ENCODE peak calls at places on chromosomes 5 and 9, in ten cellular contexts. W is fibroblast of pulmonary artery, X is glutamatergic neuron, I is neural progenitor cell, J is fibroblast of lung, O is progenitor cell of endocrine pancreas, H is brain microvascular endothelial cell, G is AG04449, Q is breast epithelium, M is uterus. A is an unnamed sample.

GRCh38 chr5:169286572-169287325 is 14.2 kb downstream of the SLIT3 start:
- DNase-seq in I (no peak), O (no peak), J (no peak), M (peak; percentile 67), G (no peak), X (no peak), Q (no peak), W (peak; percentile 82), H (no peak), A (peak; percentile 80)

GRCh38 chr5:180172447-180173197 is 36.4 kb downstream of the RASGEF1C start:
- DNase-seq in J (no peak), W (peak; percentile 34), M (no peak), Q (peak; percentile 12), X (no peak), H (no peak), I (no peak), O (no peak), G (no peak), A (no peak)

GRCh38 chr9:109248133-109248581 is 72.7 kb downstream of the EPB41L4B start:
- DNase-seq in M (no peak), I (no peak), W (peak; percentile 15), H (peak; percentile 12), G (no peak), X (no peak), Q (no peak), O (no peak), J (peak; percentile 25), A (no peak)

GRCh38 chr5:95779611-95780010 is 42.9 kb downstream of the GLRX start:
- DNase-seq in X (no peak), G (no peak), W (peak; percentile 64), M (no peak), H (peak; percentile 36), I (no peak), O (no peak), J (peak; percentile 61), Q (no peak), A (no peak)

GRCh38 chr5:89613222-89613956 is 730.4 kb upstream of the MEF2C start:
- DNase-seq in J (peak; percentile 30), I (no peak), Q (no peak), O (no peak), W (no peak), H (peak; percentile 9), M (no peak), X (no peak), G (no peak), A (no peak)

GRCh38 chr5:7824995-7825394 is 25.9 kb downstream of the CFAP90 start:
- DNase-seq in X (no peak), M (no peak), J (no peak), Q (no peak), I (no peak), W (no peak), G (no peak), O (no peak), H (no peak), A (no peak)

GRCh38 chr9:94805585-94805984 is 79.1 kb downstream of the AOPEP start:
- DNase-seq in I (no peak), O (no peak), W (peak; percentile 95), Q (no peak), X (no peak), J (peak; percentile 98), G (peak; percentile 91), M (no peak), H (peak; percentile 68), A (no peak)

GRCh38 chr9:95083086-95083768 is 234.3 kb downstream of the FANCC start:
- DNase-seq in H (no peak), W (no peak), I (no peak), O (no peak), J (no peak), X (no peak), G (no peak), Q (no peak), M (no peak), A (no peak)

GRCh38 chr9:137350696-137351584 is 48.9 kb upstream of the NRARP start:
- DNase-seq in Q (no peak), X (no peak), G (no peak), M (no peak), H (no peak), I (no peak), W (no peak), O (no peak), J (no peak), A (no peak)

GRCh38 chr9:2933165-2934095 is 89.5 kb upstream of the PUM3 start:
- DNase-seq in O (no peak), G (no peak), M (no peak), Q (no peak), J (no peak), W (no peak), X (no peak), H (no peak), I (no peak), A (no peak)

GRCh38 chr5:179393078-179393477 is 47.8 kb upstream of the ADAMTS2 start:
- DNase-seq in O (no peak), G (no peak), W (peak; percentile 78), J (peak; percentile 33), Q (no peak), X (no peak), H (peak; percentile 96), M (no peak), I (no peak), A (peak; percentile 57)

GRCh38 chr5:50962934-50963646 is 296.7 kb downstream of the PARP8 start:
- DNase-seq in W (peak; percentile 55), I (peak; percentile 86), H (peak; percentile 47), J (peak; percentile 17), X (peak; percentile 90), Q (peak; percentile 40), O (peak; percentile 77), M (peak; percentile 38), G (no peak), A (no peak)

GRCh38 chr9:35731415-35732184 is 395 bp downstream of the TLN1 start:
- DNase-seq in I (no peak), H (no peak), M (no peak), G (no peak), J (no peak), O (no peak), X (no peak), W (no peak), Q (no peak), A (no peak)

GRCh38 chr5:151896041-151896691 is 28.5 kb downstream of the GLRA1 start:
- DNase-seq in W (peak; percentile 46), J (peak; percentile 91), O (no peak), I (no peak), Q (no peak), H (peak; percentile 91), G (peak; percentile 71), X (no peak), M (no peak), A (no peak)

GRCh38 chr9:13324988-13325387 is 45.5 kb upstream of the MPDZ start:
- DNase-seq in J (peak; percentile 44), X (no peak), I (no peak), G (no peak), M (no peak), W (peak; percentile 27), O (no peak), H (peak; percentile 5), Q (peak; percentile 41), A (no peak)

GRCh38 chr5:167971706-167972105 is 319.7 kb upstream of the WWC1 start:
- DNase-seq in H (no peak), J (no peak), G (no peak), W (no peak), M (no peak), I (no peak), Q (no peak), O (no peak), X (no peak), A (no peak)

GRCh38 chr5:167973126-167973525 is 318.3 kb upstream of the WWC1 start:
- DNase-seq in I (no peak), H (no peak), J (no peak), O (no peak), Q (no peak), X (no peak), M (no peak), W (no peak), G (no peak), A (no peak)

GRCh38 chr5:167968784-167969183 is 322.7 kb upstream of the WWC1 start:
- DNase-seq in W (no peak), J (peak; percentile 61), Q (no peak), H (no peak), I (no peak), O (no peak), G (no peak), M (no peak), X (no peak), A (no peak)

GRCh38 chr5:167967494-167968180 is 323.8 kb upstream of the WWC1 start:
- DNase-seq in H (no peak), Q (no peak), W (no peak), G (no peak), M (no peak), J (peak; percentile 83), I (peak; percentile 13), X (no peak), O (no peak), A (no peak)

GRCh38 chr5:167970002-167970401 is 321.4 kb upstream of the WWC1 start:
- DNase-seq in O (no peak), H (no peak), X (no peak), G (no peak), J (peak; percentile 78), I (no peak), W (peak; percentile 29), Q (no peak), M (no peak), A (no peak)
- TF ChIP-seq CTCF in O (no peak), H (no peak), X (no peak), G (no peak), J (peak; percentile 11), I (no peak), W (no peak), Q (no peak), M (no peak), A (no peak)

GRCh38 chr5:41641621-41642020 is 131.2 kb upstream of the PLCXD3 start:
- DNase-seq in O (no peak), G (no peak), Q (no peak), X (no peak), H (no peak), M (no peak), J (peak; percentile 5), W (peak; percentile 63), I (no peak), A (no peak)
- TF ChIP-seq CTCF in O (peak; percentile 36), G (no peak), Q (no peak), X (peak; percentile 13), H (no peak), M (no peak), J (peak; percentile 14), W (peak; percentile 23), I (peak; percentile 41), A (no peak)

DNA sequence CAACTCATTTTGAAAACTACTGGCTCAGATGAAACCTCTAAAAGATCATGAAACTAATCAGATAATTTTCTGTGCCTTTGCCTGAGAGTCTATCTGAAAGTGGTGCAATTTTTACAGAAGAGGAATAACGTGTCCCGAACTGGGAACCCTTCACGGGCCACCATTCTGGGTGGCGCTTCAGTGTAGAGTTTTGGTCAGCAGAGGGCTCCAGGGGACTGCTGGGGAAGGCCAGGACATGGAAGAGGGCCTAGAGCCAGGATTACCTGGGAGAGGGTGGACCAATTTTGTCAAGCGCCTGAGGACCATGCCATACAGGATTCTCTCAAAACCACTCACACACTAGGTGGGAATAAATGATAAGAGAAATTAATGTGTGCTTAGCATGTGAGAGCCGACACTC is 49.7 kb upstream of the PLEKHG4B start:
- DNase-seq in W (peak; percentile 10), O (no peak), H (peak; percentile 13), J (peak; percentile 6), M (no peak), I (peak; percentile 68), G (no peak), Q (no peak), X (peak; percentile 50), A (no peak)
- TF ChIP-seq CTCF in W (peak; percentile 27), O (peak; percentile 64), H (peak; percentile 77), J (peak; percentile 31), M (no peak), I (peak; percentile 78), G (peak; percentile 40), Q (no peak), X (no peak), A (no peak)

GRCh38 chr5:150847334-150847695 is 994 bp downstream of the IRGM start:
- DNase-seq in O (no peak), G (no peak), M (no peak), X (no peak), H (no peak), Q (no peak), I (no peak), J (no peak), W (no peak), A (no peak)
- TF ChIP-seq CTCF in O (no peak), G (no peak), M (no peak), X (no peak), H (no peak), Q (no peak), I (no peak), J (no peak), W (no peak), A (no peak)

A was measured in coronary artery.